ENCODE peak calls at places on chromosomes 4 and X, in ten cellular contexts. H, F, A, G, W, I, J, P, Z and S are unnamed samples. For H3K9me3, the result is how much of the 10 kb centered on the place peaks cover.

GRCh38 chr4:32697281-32697814 is 1977.2 kb downstream of the PCDH7 start:
- DNase-seq in H (no peak), F (no peak), A (no peak), G (no peak), W (no peak), I (no peak), J (no peak), P (no peak), Z (no peak), S (no peak)

GRCh38 chr4:24599275-24599674 is 14.9 kb upstream of the DHX15 start:
- DNase-seq in H (no peak), F (no peak), A (no peak), G (no peak), W (no peak), I (no peak), J (no peak), P (no peak), Z (no peak), S (no peak)

GRCh38 chrX:29461039-29461438 is 754.3 kb upstream of the MAGEB2 start:
- DNase-seq in H (no peak), F (no peak), A (no peak), G (no peak), W (no peak), I (no peak), J (no peak), P (no peak), Z (no peak), S (no peak)

GRCh38 chrX:22748093-22748999 is 251.4 kb upstream of the DDX53 start:
- DNase-seq in H (peak), F (no peak), A (peak), G (no peak), W (no peak), I (no peak), J (peak), P (peak), Z (peak), S (no peak)

GRCh38 chr4:47642985-47643745 is 158.1 kb downstream of the ATP10D start:
- DNase-seq in H (peak), F (no peak), A (no peak), G (no peak), W (no peak), I (no peak), J (no peak), P (no peak), Z (no peak), S (no peak)

GRCh38 chrX:9656277-9656676 is 109.4 kb downstream of the GPR143 start:
- DNase-seq in H (no peak), F (no peak), A (no peak), G (no peak), W (no peak), I (no peak), J (no peak), P (no peak), Z (peak), S (no peak)

GRCh38 chr4:14059006-14059405 is 431.5 kb upstream of the BOD1L1 start:
- DNase-seq in H (no peak), F (no peak), A (no peak), G (no peak), W (no peak), I (no peak), J (no peak), P (no peak), Z (no peak), S (no peak)

GRCh38 chrX:30161043-30161442 is 54.3 kb upstream of the MAGEB2 start:
- DNase-seq in H (no peak), F (no peak), A (no peak), G (no peak), W (no peak), I (no peak), J (no peak), P (no peak), Z (no peak), S (no peak)

GRCh38 chr4:143362392-143363046 is 25.8 kb downstream of the GAB1 start:
- DNase-seq in H (no peak), F (no peak), A (no peak), G (no peak), W (no peak), I (no peak), J (no peak), P (no peak), Z (no peak), S (no peak)

GRCh38 chr4:107774681-107775080 is 50.1 kb upstream of the SGMS2 start:
- DNase-seq in H (no peak), F (no peak), A (no peak), G (no peak), W (no peak), I (no peak), J (no peak), P (no peak), Z (no peak), S (no peak)
- H3K9me3 ChIP-seq in H (under half), F (under half), A (under half), G (under half), W (under half), I (under half), J (under half), P (under half), Z (under half), S (under half)

DNA sequence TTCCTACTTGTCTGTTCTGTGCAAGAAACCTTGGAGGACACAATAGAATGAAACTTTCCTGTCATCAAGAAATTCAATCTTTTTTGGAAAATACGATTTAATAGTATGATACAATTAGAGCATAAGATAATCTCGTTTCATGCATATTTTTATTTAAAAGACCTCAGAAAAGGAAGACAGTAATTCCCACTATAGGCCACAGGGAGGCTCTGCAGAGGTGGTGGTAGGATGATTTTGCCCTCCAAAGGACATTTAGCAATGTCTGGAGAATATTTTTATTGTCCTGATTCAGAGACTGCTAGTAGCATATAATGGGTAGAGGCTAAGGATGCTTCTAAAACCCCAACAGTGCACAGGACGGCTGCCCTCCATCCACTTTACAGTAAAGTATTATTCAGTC is 68.7 kb downstream of the PAK3 start:
- DNase-seq in H (peak), F (no peak), A (no peak), G (no peak), W (no peak), I (no peak), J (no peak), P (no peak), Z (no peak), S (no peak)
- TF ChIP-seq CTCF in H (peak), F (no peak), A (peak), G (no peak), W (peak), I (no peak), J (peak), P (no peak), Z (no peak), S (peak)

GRCh38 chrX:31213941-31214340 is 142.1 kb upstream of the FTHL17 start:
- DNase-seq in H (no peak), F (no peak), A (no peak), G (no peak), W (no peak), I (no peak), J (no peak), P (no peak), Z (peak), S (no peak)

GRCh38 chrX:31217111-31217510 is 145.3 kb upstream of the FTHL17 start:
- DNase-seq in H (no peak), F (no peak), A (no peak), G (no peak), W (no peak), I (no peak), J (no peak), P (no peak), Z (no peak), S (no peak)

GRCh38 chrX:31209005-31209612 is 137.3 kb upstream of the FTHL17 start:
- DNase-seq in H (no peak), F (no peak), A (no peak), G (no peak), W (no peak), I (no peak), J (no peak), P (no peak), Z (no peak), S (no peak)

GRCh38 chrX:31215277-31215815 is 143.5 kb upstream of the FTHL17 start:
- DNase-seq in H (no peak), F (no peak), A (no peak), G (no peak), W (no peak), I (no peak), J (no peak), P (no peak), Z (no peak), S (no peak)

GRCh38 chrX:31212856-31213748 is 141.3 kb upstream of the FTHL17 start:
- DNase-seq in H (no peak), F (no peak), A (no peak), G (no peak), W (no peak), I (no peak), J (no peak), P (no peak), Z (no peak), S (no peak)
- H3K27ac ChIP-seq in H (no peak), F (no peak), A (no peak), G (no peak), W (no peak), I (no peak), J (no peak), P (no peak), Z (no peak), S (no peak)

GRCh38 chr4:161496-162284 is 37.4 kb downstream of the ZNF718 start:
- DNase-seq in H (no peak), F (no peak), A (no peak), G (no peak), W (no peak), I (no peak), J (no peak), P (no peak), Z (no peak), S (no peak)
- H3K9me3 ChIP-seq in H (half or more), F (half or more), A (half or more), G (half or more), W (half or more), I (under half), J (half or more), P (half or more), Z (half or more), S (half or more)

GRCh38 chr4:121479801-121480200 is 99.0 kb upstream of the QRFPR start:
- DNase-seq in H (no peak), F (no peak), A (no peak), G (no peak), W (no peak), I (no peak), J (no peak), P (no peak), Z (no peak), S (no peak)
- TF ChIP-seq CTCF in H (no peak), F (no peak), A (no peak), G (no peak), W (no peak), I (no peak), J (no peak), P (no peak), Z (no peak), S (no peak)

DNA sequence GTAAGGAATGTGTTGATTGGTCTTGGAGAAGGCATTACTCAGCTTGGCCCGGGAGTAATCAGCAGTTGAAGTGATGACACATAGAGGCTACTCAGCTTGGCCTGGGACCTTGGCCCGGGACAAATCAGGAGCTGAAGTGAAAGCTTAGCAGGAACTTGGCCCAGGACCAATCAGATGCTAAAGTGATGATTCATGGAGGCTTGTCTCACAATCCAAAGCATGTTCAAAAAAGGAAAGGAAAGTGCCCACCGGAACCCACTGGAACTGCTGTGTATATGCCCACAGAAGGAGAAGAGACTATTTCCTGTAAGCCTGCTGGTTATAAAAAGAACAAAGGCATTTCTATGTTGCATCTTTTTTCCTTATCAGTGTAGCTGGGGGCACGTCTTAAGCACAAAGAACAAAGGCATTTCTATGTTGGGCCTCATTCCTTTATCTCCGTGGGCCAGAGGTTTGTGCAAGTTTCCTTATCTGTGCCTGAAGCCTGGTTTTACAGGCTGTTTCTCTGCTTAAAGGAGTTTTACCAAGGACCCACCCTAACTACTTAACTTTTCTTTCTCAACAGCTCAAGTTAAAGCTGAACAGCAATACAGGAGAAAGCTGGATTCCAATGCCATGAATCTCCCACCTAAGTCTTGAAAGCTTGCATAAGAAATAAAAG is 1176.7 kb downstream of the NLGN4X start:
- DNase-seq in H (no peak), F (no peak), A (peak), G (peak), W (peak), I (no peak), J (peak), P (peak), Z (peak), S (no peak)
- H3K27ac ChIP-seq in H (no peak), F (no peak), A (no peak), G (no peak), W (no peak), I (no peak), J (peak), P (peak), Z (peak), S (no peak)

GRCh38 chrX:154365997-154366665 is 8.3 kb downstream of the FLNA start:
- DNase-seq in H (no peak), F (no peak), A (no peak), G (no peak), W (no peak), I (no peak), J (no peak), P (no peak), Z (no peak), S (no peak)
- H3K9me3 ChIP-seq in H (under half), F (under half), A (under half), G (under half), W (under half), I (under half), J (under half), P (under half), Z (under half), S (under half)

GRCh38 chr4:158268553-158268952 is 58.3 kb downstream of the TMEM144 start:
- DNase-seq in H (no peak), F (no peak), A (no peak), G (no peak), W (no peak), I (no peak), J (no peak), P (no peak), Z (no peak), S (no peak)
- TF ChIP-seq CTCF in H (peak), F (no peak), A (no peak), G (no peak), W (no peak), I (no peak), J (no peak), P (no peak), Z (no peak), S (no peak)

DNA sequence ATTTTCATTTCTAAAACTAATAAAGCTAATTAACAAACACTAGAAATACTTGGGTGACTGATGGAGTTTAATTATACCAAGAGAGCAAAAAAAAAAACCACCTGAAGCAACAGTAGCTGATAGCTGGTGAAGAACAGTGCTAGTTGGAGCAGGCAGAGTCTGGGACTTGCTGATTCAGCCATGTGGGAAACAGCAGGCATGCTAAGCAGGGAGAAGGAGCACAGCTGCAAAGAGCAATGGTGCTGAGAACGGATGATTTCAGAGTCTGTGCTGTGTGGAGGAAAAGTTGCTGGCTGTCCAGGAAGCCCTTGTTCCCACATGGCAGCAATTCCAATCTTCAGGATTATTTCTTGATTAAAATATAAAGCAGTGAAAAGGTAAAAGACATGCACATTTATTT is 68.8 kb downstream of the NPY1R start:
- DNase-seq in H (peak), F (no peak), A (no peak), G (no peak), W (no peak), I (no peak), J (no peak), P (no peak), Z (no peak), S (no peak)
- H3K27ac ChIP-seq in H (no peak), F (no peak), A (no peak), G (no peak), W (no peak), I (no peak), J (no peak), P (no peak), Z (no peak), S (no peak)

DNA sequence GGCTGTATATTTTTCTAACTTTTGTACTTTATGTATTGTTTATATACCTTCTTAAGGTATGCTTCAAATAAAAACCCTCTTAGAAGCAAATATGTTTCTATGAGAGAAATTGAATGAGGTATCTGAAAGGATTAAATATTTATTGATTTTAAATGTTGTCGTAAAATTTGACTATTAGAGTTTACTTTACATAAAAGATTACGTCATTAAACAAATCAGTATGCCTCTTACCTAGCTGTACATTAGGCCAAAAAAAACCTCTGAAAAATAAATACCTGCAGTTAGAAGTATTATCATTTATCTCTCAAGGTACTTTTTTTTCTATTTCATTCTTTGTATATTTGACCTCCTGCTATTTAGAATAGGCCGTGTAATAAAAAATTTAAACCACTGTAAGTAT is 831.1 kb downstream of the FSTL5 start:
- DNase-seq in H (no peak), F (no peak), A (no peak), G (no peak), W (no peak), I (no peak), J (no peak), P (no peak), Z (no peak), S (no peak)
- H3K9me3 ChIP-seq in H (under half), F (under half), A (under half), G (under half), W (under half), I (under half), J (under half), P (under half), Z (under half), S (under half)